ENCODE peak calls at places on chromosomes 4 and X, in six cellular contexts. A is SK-N-SH, N is HCT116, L is GM12878, P is K562, R is H1. K is an unnamed sample.

GRCh38 chr4:122783301-122784215 is 43.1 kb upstream of the FGF2 start:
- DNase-seq in N (peak; percentile 54), A (no peak), P (no peak), R (peak; percentile 72), L (no peak), K (peak; percentile 86)

GRCh38 chrX:45781901-45782553 is 581.4 kb upstream of the DIPK2B start:
- DNase-seq in L (no peak), A (no peak), R (no peak), P (no peak), N (no peak), K (peak; percentile 43)

GRCh38 chrX:48083706-48084105 is 12.3 kb upstream of the ZNF630 start:
- DNase-seq in R (no peak), A (no peak), P (no peak), N (no peak), L (no peak), K (no peak)

GRCh38 chr4:146274774-146275173 is 60.4 kb downstream of the REELD1 start:
- DNase-seq in P (no peak), N (no peak), A (no peak), R (no peak), L (no peak), K (no peak)

GRCh38 chrX:71184803-71185495 is 38.1 kb upstream of the GJB1 start:
- DNase-seq in L (no peak), P (no peak), A (no peak), N (no peak), R (no peak), K (no peak)

GRCh38 chr4:7433376-7434140 is 1.2 kb downstream of the PSAPL1 start:
- DNase-seq in P (no peak), A (no peak), N (no peak), R (no peak), L (no peak), K (no peak)

GRCh38 chrX:30635630-30636029 is 17.6 kb upstream of the GK start:
- DNase-seq in A (peak; percentile 37), R (no peak), L (no peak), N (no peak), P (peak; percentile 13), K (peak; percentile 1)

GRCh38 chr4:37628977-37629609 is 57.1 kb downstream of the RELL1 start:
- DNase-seq in R (no peak), L (no peak), P (peak; percentile 43), N (peak; percentile 59), A (no peak), K (peak; percentile 48)

GRCh38 chrX:72498782-72499181 is 73.9 kb downstream of the HDAC8 start:
- DNase-seq in P (no peak), L (peak; percentile 12), N (no peak), A (no peak), R (no peak), K (no peak)

GRCh38 chrX:121433289-121433688 is 385.9 kb downstream of the GLUD2 start:
- DNase-seq in P (no peak), N (no peak), A (no peak), R (no peak), L (no peak), K (no peak)

GRCh38 chr4:82833696-82834313 is 35.2 kb upstream of the SCD5 start:
- DNase-seq in P (no peak), N (no peak), R (no peak), A (no peak), L (no peak), K (peak; percentile 74)

GRCh38 chrX:118795528-118795927 is 28.1 kb upstream of the ZCCHC12 start:
- DNase-seq in A (no peak), P (no peak), L (no peak), N (no peak), R (no peak), K (peak; percentile 53)

GRCh38 chr4:25068386-25068785 is 37.6 kb upstream of the LGI2 start:
- DNase-seq in R (no peak), P (no peak), A (no peak), L (no peak), N (no peak), K (no peak)

GRCh38 chrX:84611843-84612636 is 109.8 kb upstream of the HDX start:
- DNase-seq in P (no peak), L (no peak), A (no peak), N (no peak), R (no peak), K (no peak)

GRCh38 chrX:131677655-131678628 is 134.1 kb downstream of the OR13H1 start:
- DNase-seq in N (peak; percentile 18), L (no peak), P (peak; percentile 69), A (peak; percentile 74), R (peak; percentile 70), K (peak; percentile 1)

GRCh38 chrX:132613801-132614200 is 125.0 kb upstream of the MBNL3 start:
- DNase-seq in N (no peak), P (no peak), A (no peak), L (no peak), R (no peak), K (no peak)

GRCh38 chr4:54440394-54441223 is 211.5 kb downstream of the PDGFRA start:
- DNase-seq in N (peak; percentile 29), R (no peak), A (peak; percentile 42), P (peak; percentile 40), L (no peak), K (peak; percentile 42)

GRCh38 chr4:75547647-75548387 is 8.0 kb upstream of the ODAPH start:
- DNase-seq in P (no peak), L (no peak), R (no peak), A (peak; percentile 66), N (no peak), K (no peak)

GRCh38 chrX:125322431-125322830 is 2.8 kb downstream of the TEX13C start:
- DNase-seq in R (no peak), P (no peak), L (no peak), A (no peak), N (no peak), K (no peak)

GRCh38 chrX:114985967-114986592 is 31.3 kb downstream of the IL13RA2 start:
- DNase-seq in N (no peak), P (no peak), R (no peak), A (no peak), L (no peak), K (no peak)

GRCh38 chr4:57190651-57191481 is 80.7 kb upstream of the IGFBP7 start:
- DNase-seq in N (peak; percentile 35), A (peak; percentile 49), P (peak; percentile 70), L (no peak), R (peak; percentile 88), K (peak; percentile 32)

GRCh38 chrX:40176256-40176978 is 78.7 kb upstream of the BCOR start:
- DNase-seq in N (no peak), R (peak; percentile 56), L (no peak), A (peak; percentile 74), P (peak; percentile 81), K (peak; percentile 14)

GRCh38 chr4:153204247-153205027 is at the start of gene TRIM2:
- DNase-seq in R (peak; percentile 72), L (no peak), N (peak; percentile 86), A (no peak), P (peak; percentile 66), K (peak; percentile 67)

GRCh38 chrX:34546366-34546765 is 110.7 kb downstream of the TMEM47 start:
- DNase-seq in A (no peak), N (no peak), P (no peak), R (no peak), L (no peak), K (no peak)

GRCh38 chr4:99323761-99324160 is 2.6 kb upstream of the ADH1B start:
- DNase-seq in N (no peak), L (no peak), P (no peak), R (no peak), A (no peak), K (no peak)
- TF ChIP-seq MAX in N (no peak), L (no peak), P (no peak), R (no peak), A (no peak), K (no peak)

GRCh38 chr4:105092768-105093167 is 53.9 kb upstream of the TET2 start:
- DNase-seq in P (no peak), L (no peak), R (no peak), A (no peak), N (no peak), K (no peak)

GRCh38 chr4:105092356-105092755 is 54.3 kb upstream of the TET2 start:
- DNase-seq in N (no peak), A (no peak), P (no peak), R (no peak), L (no peak), K (peak; percentile 26)

GRCh38 chr4:105093975-105094374 is 52.7 kb upstream of the TET2 start:
- DNase-seq in P (no peak), R (no peak), L (no peak), A (no peak), N (no peak), K (peak; percentile 3)

DNA sequence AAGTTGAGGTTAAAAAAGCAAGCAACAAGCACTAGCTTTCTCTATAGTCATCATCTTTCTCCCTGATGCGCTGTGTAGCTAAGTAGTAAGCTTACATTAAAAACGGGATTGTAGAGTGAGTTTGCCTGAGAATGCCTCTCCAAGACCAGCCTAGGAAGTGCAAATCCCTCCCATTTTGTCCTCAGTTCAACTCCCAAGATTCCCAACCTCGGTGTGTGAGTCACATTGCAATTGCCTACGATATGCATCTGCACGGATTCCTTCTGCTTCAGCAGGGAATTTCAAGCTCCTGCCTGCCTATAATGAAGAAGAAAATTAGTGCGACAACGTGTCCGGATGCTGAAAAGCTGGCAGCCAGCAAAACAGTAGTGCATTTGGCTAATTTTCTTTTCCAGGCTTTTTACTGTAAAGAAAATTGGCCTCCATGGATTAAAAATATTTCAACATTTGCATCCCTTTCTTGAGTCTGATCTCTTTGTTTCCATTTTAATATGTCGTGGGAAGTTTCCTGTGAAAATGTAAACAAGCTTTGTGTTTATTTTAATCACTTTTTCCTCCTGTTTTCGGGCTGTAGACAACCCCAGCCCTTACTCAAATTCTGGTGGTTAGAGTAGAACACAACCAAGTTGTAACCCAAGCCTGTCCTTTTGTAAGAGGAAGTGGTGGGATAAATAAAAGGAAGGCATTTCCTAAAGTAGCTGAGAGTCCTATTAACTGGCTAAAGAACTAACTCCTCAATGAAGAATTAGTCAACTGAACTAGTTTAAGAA is 58.4 kb upstream of the TET2 start:
- DNase-seq in N (no peak), P (no peak), A (no peak), L (no peak), R (no peak), K (peak; percentile 74)
- H3K9ac ChIP-seq in N (no peak overlapping the region), P (no peak overlapping the region), A (peak overlapping the region; percentile 55), L (no peak overlapping the region), R (no peak overlapping the region), K (no peak overlapping the region)

DNA sequence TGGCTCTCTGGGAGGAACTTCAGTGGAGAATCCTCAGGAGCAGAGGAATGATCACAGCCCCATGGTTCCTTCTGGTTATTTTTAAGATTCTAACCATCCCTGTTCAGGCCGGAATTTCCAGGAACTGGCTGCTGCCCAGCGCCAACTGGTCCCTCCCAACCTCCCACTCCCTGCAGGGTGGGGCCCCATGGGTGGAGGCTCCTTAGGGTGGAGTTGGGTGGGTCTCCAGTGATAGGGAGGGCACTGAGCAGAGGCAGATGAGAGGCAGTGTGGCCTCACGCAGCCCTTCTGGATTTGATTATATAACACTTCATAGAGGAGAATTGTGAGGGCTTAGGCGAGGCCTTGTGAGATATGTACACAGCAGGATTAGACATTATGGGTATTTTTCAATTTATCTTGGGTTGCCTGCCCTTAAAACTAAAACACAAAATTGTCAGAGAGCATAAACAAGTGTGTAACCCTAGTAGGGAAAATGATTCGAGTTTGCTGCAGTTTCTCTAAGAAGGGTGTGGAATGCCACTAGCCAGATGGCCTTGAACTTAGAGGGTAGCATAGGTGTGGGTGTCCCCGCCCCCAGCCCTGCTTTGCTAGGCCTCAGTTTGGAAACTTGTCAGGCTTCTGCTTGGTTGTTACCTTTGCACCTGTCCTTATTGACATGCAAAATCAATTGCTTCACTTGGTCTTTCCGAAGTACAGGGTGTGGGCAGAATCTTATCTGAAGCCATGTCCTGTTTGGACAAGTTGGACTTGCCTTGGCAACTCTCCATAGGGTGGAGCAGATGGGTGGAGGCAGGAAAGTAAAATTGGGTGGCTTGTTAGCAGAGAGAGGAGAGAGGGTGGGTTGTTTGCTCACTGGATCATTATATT is 9.3 kb downstream of the KLF3 start:
- DNase-seq in N (peak; percentile 56), R (no peak), A (peak; percentile 21), P (peak; percentile 77), L (no peak), K (peak; percentile 30)
- TF ChIP-seq MAX in N (no peak), R (no peak), A (no peak), P (no peak), L (no peak), K (no peak)

GRCh38 chr4:4865705-4866123 is 6.2 kb downstream of the MSX1 start:
- DNase-seq in R (no peak), N (no peak), P (no peak), L (no peak), A (peak; percentile 53), K (no peak)
- H3K9ac ChIP-seq in R (no peak overlapping the region), N (no peak overlapping the region), P (no peak overlapping the region), L (no peak overlapping the region), A (no peak overlapping the region), K (no peak overlapping the region)